ENCODE peak calls at places on chromosomes 6 and 20, in six cellular contexts. One of them, this sample, is unnamed.

GRCh38 chr20:48547682-48548081 is 280.1 kb downstream of the PREX1 start:
- DNase-seq in upper lobe of right lung: no peak
- DNase-seq in MCF 10A: no peak
- DNase-seq in stomach: no peak
- DNase-seq in K562: no peak
- DNase-seq in lower leg skin: no peak
- DNase-seq in this sample: no peak

GRCh38 chr6:104686550-104687155 is 173.1 kb downstream of the HACE1 start:
- DNase-seq in upper lobe of right lung: no peak
- DNase-seq in MCF 10A: no peak
- DNase-seq in stomach: no peak
- DNase-seq in K562: no peak
- DNase-seq in lower leg skin: no peak
- DNase-seq in this sample: no peak

GRCh38 chr6:32074996-32075532 is 34.1 kb downstream of the TNXB start:
- DNase-seq in upper lobe of right lung: no peak
- DNase-seq in MCF 10A: no peak
- DNase-seq in stomach: no peak
- DNase-seq in K562: no peak
- DNase-seq in lower leg skin: no peak
- DNase-seq in this sample: no peak

GRCh38 chr6:122726649-122727048 is 52.9 kb upstream of the FABP7 start:
- DNase-seq in upper lobe of right lung: no peak
- DNase-seq in MCF 10A: peak; percentile 58
- DNase-seq in stomach: no peak
- DNase-seq in K562: peak; percentile 50
- DNase-seq in lower leg skin: no peak
- DNase-seq in this sample: no peak

GRCh38 chr6:13794184-13794583 is 20.2 kb downstream of the MCUR1 start:
- DNase-seq in upper lobe of right lung: no peak
- DNase-seq in MCF 10A: peak; percentile 73
- DNase-seq in stomach: no peak
- DNase-seq in K562: peak; percentile 11
- DNase-seq in lower leg skin: no peak
- DNase-seq in this sample: no peak

GRCh38 chr6:13992417-13993055 is 67.8 kb downstream of the RNF182 start:
- DNase-seq in upper lobe of right lung: no peak
- DNase-seq in MCF 10A: peak; percentile 62
- DNase-seq in stomach: no peak
- DNase-seq in K562: peak; percentile 80
- DNase-seq in lower leg skin: no peak
- DNase-seq in this sample: no peak

GRCh38 chr20:9160760-9161159 is 91.9 kb downstream of the PLCB4 start:
- DNase-seq in upper lobe of right lung: no peak
- DNase-seq in MCF 10A: no peak
- DNase-seq in stomach: no peak
- DNase-seq in K562: no peak
- DNase-seq in lower leg skin: no peak
- DNase-seq in this sample: no peak

GRCh38 chr6:43886717-43887339 is 116.8 kb downstream of the VEGFA start:
- DNase-seq in upper lobe of right lung: peak; percentile 27
- DNase-seq in MCF 10A: no peak
- DNase-seq in stomach: no peak
- DNase-seq in K562: no peak
- DNase-seq in lower leg skin: no peak
- DNase-seq in this sample: no peak

GRCh38 chr6:166341915-166342292 is 441 bp downstream of the SFT2D1 start:
- DNase-seq in upper lobe of right lung: no peak
- DNase-seq in MCF 10A: peak; percentile 16
- DNase-seq in stomach: no peak
- DNase-seq in K562: no peak
- DNase-seq in lower leg skin: no peak
- DNase-seq in this sample: no peak

GRCh38 chr20:40471261-40471629 is 217.8 kb downstream of the MAFB start:
- DNase-seq in upper lobe of right lung: no peak
- DNase-seq in MCF 10A: peak; percentile 54
- DNase-seq in stomach: no peak
- DNase-seq in K562: peak; percentile 5
- DNase-seq in lower leg skin: no peak
- DNase-seq in this sample: no peak

GRCh38 chr6:80767808-80768207 is 661.3 kb downstream of the BCKDHB start:
- DNase-seq in upper lobe of right lung: no peak
- DNase-seq in MCF 10A: peak; percentile 64
- DNase-seq in stomach: no peak
- DNase-seq in K562: no peak
- DNase-seq in lower leg skin: peak; percentile 88
- DNase-seq in this sample: no peak

GRCh38 chr6:22025468-22026159 is 271.2 kb downstream of the PRL start:
- DNase-seq in upper lobe of right lung: no peak
- DNase-seq in MCF 10A: peak; percentile 38
- DNase-seq in stomach: no peak
- DNase-seq in K562: peak; percentile 97
- DNase-seq in lower leg skin: no peak
- DNase-seq in this sample: no peak

GRCh38 chr20:51800132-51800721 is 2.1 kb downstream of the SALL4 start:
- DNase-seq in upper lobe of right lung: peak; percentile 83
- DNase-seq in MCF 10A: peak; percentile 59
- DNase-seq in stomach: peak; percentile 72
- DNase-seq in K562: peak; percentile 41
- DNase-seq in lower leg skin: no peak
- DNase-seq in this sample: no peak

GRCh38 chr20:20856956-20857355 is 144.5 kb upstream of the RALGAPA2 start:
- DNase-seq in upper lobe of right lung: no peak
- DNase-seq in MCF 10A: no peak
- DNase-seq in stomach: no peak
- DNase-seq in K562: no peak
- DNase-seq in lower leg skin: no peak
- DNase-seq in this sample: no peak

GRCh38 chr20:24102749-24103148 is 114.2 kb upstream of the GGTLC1 start:
- DNase-seq in upper lobe of right lung: no peak
- DNase-seq in MCF 10A: no peak
- DNase-seq in stomach: no peak
- DNase-seq in K562: no peak
- DNase-seq in lower leg skin: no peak
- DNase-seq in this sample: no peak

GRCh38 chr6:7138921-7139358 is 31.2 kb downstream of the RREB1 start:
- DNase-seq in upper lobe of right lung: no peak
- DNase-seq in MCF 10A: no peak
- DNase-seq in stomach: peak; percentile 70
- DNase-seq in K562: peak; percentile 58
- DNase-seq in lower leg skin: no peak
- DNase-seq in this sample: no peak

GRCh38 chr6:152206072-152206818 is 398.8 kb downstream of the ESR1 start:
- DNase-seq in upper lobe of right lung: no peak
- DNase-seq in MCF 10A: peak; percentile 32
- DNase-seq in stomach: peak; percentile 29
- DNase-seq in K562: peak; percentile 57
- DNase-seq in lower leg skin: no peak
- DNase-seq in this sample: no peak

GRCh38 chr6:116508527-116508926 is 2.9 kb upstream of the CALHM5 start:
- DNase-seq in upper lobe of right lung: no peak
- DNase-seq in MCF 10A: no peak
- DNase-seq in stomach: no peak
- DNase-seq in K562: no peak
- DNase-seq in lower leg skin: no peak
- DNase-seq in this sample: no peak

GRCh38 chr20:54173653-54174451 is at the start of gene CYP24A1:
- DNase-seq in upper lobe of right lung: peak; percentile 70
- DNase-seq in MCF 10A: peak; percentile 41
- DNase-seq in stomach: peak; percentile 29
- DNase-seq in K562: no peak
- DNase-seq in lower leg skin: no peak
- DNase-seq in this sample: no peak

GRCh38 chr20:14036567-14036966 is 41.3 kb downstream of the MACROD2 start:
- DNase-seq in upper lobe of right lung: no peak
- DNase-seq in MCF 10A: no peak
- DNase-seq in stomach: no peak
- DNase-seq in K562: no peak
- DNase-seq in lower leg skin: no peak
- DNase-seq in this sample: no peak

GRCh38 chr20:47502271-47502730 is 614 bp downstream of the NCOA3 start:
- DNase-seq in upper lobe of right lung: peak; percentile 75
- DNase-seq in MCF 10A: peak; percentile 16
- DNase-seq in stomach: no peak
- DNase-seq in K562: peak; percentile 44
- DNase-seq in lower leg skin: no peak
- DNase-seq in this sample: no peak

GRCh38 chr6:112016335-112016734 is 37.6 kb upstream of the CCN6 start:
- DNase-seq in upper lobe of right lung: no peak
- DNase-seq in MCF 10A: peak; percentile 66
- DNase-seq in stomach: no peak
- DNase-seq in K562: no peak
- DNase-seq in lower leg skin: peak; percentile 47
- DNase-seq in this sample: no peak

GRCh38 chr6:286681-287499 is 5.4 kb upstream of the DUSP22 start:
- DNase-seq in upper lobe of right lung: no peak
- DNase-seq in MCF 10A: no peak
- DNase-seq in stomach: no peak
- DNase-seq in K562: no peak
- DNase-seq in lower leg skin: no peak
- DNase-seq in this sample: peak; percentile 56

GRCh38 chr6:90065173-90065572 is 170.9 kb downstream of the GJA10 start:
- DNase-seq in upper lobe of right lung: no peak
- DNase-seq in MCF 10A: no peak
- DNase-seq in stomach: no peak
- DNase-seq in K562: no peak
- DNase-seq in lower leg skin: no peak
- DNase-seq in this sample: no peak

GRCh38 chr6:1940381-1940780 is 305.0 kb downstream of the GMDS start:
- DNase-seq in upper lobe of right lung: no peak
- DNase-seq in MCF 10A: no peak
- DNase-seq in stomach: no peak
- DNase-seq in K562: no peak
- DNase-seq in lower leg skin: no peak
- DNase-seq in this sample: no peak

GRCh38 chr6:168274046-168274952 is 45.3 kb downstream of the DACT2 start:
- DNase-seq in upper lobe of right lung: peak; percentile 77
- DNase-seq in MCF 10A: no peak
- DNase-seq in stomach: peak; percentile 47
- DNase-seq in K562: no peak
- DNase-seq in lower leg skin: no peak
- DNase-seq in this sample: no peak

GRCh38 chr6:43913388-43914271 is 143.6 kb downstream of the VEGFA start:
- DNase-seq in upper lobe of right lung: no peak
- DNase-seq in MCF 10A: no peak
- DNase-seq in stomach: peak; percentile 83
- DNase-seq in K562: no peak
- DNase-seq in lower leg skin: no peak
- DNase-seq in this sample: no peak

GRCh38 chr20:10536531-10536930 is 101.4 kb downstream of the SLX4IP start:
- DNase-seq in upper lobe of right lung: peak; percentile 66
- DNase-seq in MCF 10A: peak; percentile 71
- DNase-seq in stomach: peak; percentile 74
- DNase-seq in K562: no peak
- DNase-seq in lower leg skin: no peak
- DNase-seq in this sample: no peak
- TF ChIP-seq CTCF in upper lobe of right lung: peak; percentile 35
- TF ChIP-seq CTCF in MCF 10A: peak; percentile 44
- TF ChIP-seq CTCF in stomach: peak; percentile 53
- TF ChIP-seq CTCF in K562: peak; percentile 46
- TF ChIP-seq CTCF in lower leg skin: no peak
- TF ChIP-seq CTCF in this sample: no peak

DNA sequence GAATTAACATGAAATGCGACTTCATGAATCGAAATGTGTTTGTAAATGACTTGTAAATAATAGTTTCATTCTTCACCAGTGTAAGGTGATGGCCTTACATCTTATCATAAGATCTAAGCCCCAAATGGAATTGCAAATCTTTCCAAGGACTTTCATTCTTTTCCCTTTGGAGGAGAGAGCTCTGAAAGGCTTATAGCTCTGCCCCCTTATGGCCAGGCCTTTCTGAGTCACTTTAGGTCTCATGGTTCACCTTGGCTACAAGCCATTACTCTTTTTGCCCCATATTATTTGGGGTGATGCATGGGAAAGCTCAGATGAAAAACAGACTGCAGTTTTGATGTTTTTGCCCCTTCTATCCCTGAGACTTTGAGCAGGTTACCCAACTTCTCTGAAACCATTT is 209.1 kb upstream of the BMP2 start:
- DNase-seq in upper lobe of right lung: no peak
- DNase-seq in MCF 10A: peak; percentile 40
- DNase-seq in stomach: no peak
- DNase-seq in K562: no peak
- DNase-seq in lower leg skin: no peak
- DNase-seq in this sample: no peak
- TF ChIP-seq CTCF in upper lobe of right lung: no peak
- TF ChIP-seq CTCF in MCF 10A: no peak
- TF ChIP-seq CTCF in stomach: no peak
- TF ChIP-seq CTCF in K562: no peak
- TF ChIP-seq CTCF in lower leg skin: no peak
- TF ChIP-seq CTCF in this sample: no peak

DNA sequence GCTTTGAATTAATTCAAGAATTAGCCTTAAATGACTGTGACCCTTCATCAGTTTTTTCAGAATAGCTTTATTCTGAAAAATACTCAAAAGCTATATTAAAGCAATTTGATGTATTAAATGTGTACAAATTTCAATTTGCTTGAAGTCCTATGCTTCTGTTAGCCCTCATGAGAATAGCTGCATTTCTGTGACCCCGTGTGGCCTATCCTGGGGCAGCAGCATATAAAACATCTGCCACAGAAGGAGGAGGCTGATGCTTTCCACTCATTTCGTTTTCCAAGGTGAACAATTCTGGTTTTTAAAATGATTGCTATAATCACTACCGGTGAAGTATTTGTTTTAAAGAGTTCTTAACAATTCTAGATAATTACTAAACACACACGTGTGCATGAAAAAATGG is 360.3 kb downstream of the BTBD9 start:
- DNase-seq in upper lobe of right lung: no peak
- DNase-seq in MCF 10A: no peak
- DNase-seq in stomach: no peak
- DNase-seq in K562: no peak
- DNase-seq in lower leg skin: no peak
- DNase-seq in this sample: no peak
- TF ChIP-seq CTCF in upper lobe of right lung: peak; percentile 8
- TF ChIP-seq CTCF in MCF 10A: no peak
- TF ChIP-seq CTCF in stomach: no peak
- TF ChIP-seq CTCF in K562: peak; percentile 33
- TF ChIP-seq CTCF in lower leg skin: no peak
- TF ChIP-seq CTCF in this sample: no peak

GRCh38 chr6:160261120-160261450 is 2.5 kb upstream of the SLC22A2 start:
- DNase-seq in upper lobe of right lung: no peak
- DNase-seq in MCF 10A: no peak
- DNase-seq in stomach: no peak
- DNase-seq in K562: no peak
- DNase-seq in lower leg skin: no peak
- DNase-seq in this sample: no peak

GRCh38 chr6:160264213-160264612 is 5.6 kb upstream of the SLC22A2 start:
- DNase-seq in upper lobe of right lung: no peak
- DNase-seq in MCF 10A: no peak
- DNase-seq in stomach: no peak
- DNase-seq in K562: no peak
- DNase-seq in lower leg skin: no peak
- DNase-seq in this sample: no peak

GRCh38 chr6:160263214-160263939 is 4.8 kb upstream of the SLC22A2 start:
- DNase-seq in upper lobe of right lung: no peak
- DNase-seq in MCF 10A: no peak
- DNase-seq in stomach: no peak
- DNase-seq in K562: no peak
- DNase-seq in lower leg skin: no peak
- DNase-seq in this sample: no peak

GRCh38 chr6:160260283-160261119 is 1.9 kb upstream of the SLC22A2 start:
- DNase-seq in upper lobe of right lung: no peak
- DNase-seq in MCF 10A: no peak
- DNase-seq in stomach: no peak
- DNase-seq in K562: no peak
- DNase-seq in lower leg skin: no peak
- DNase-seq in this sample: no peak

GRCh38 chr6:160261991-160262718 is 3.5 kb upstream of the SLC22A2 start:
- DNase-seq in upper lobe of right lung: no peak
- DNase-seq in MCF 10A: no peak
- DNase-seq in stomach: no peak
- DNase-seq in K562: peak; percentile 62
- DNase-seq in lower leg skin: no peak
- DNase-seq in this sample: no peak
- TF ChIP-seq CTCF in upper lobe of right lung: no peak
- TF ChIP-seq CTCF in MCF 10A: no peak
- TF ChIP-seq CTCF in stomach: no peak
- TF ChIP-seq CTCF in K562: peak; percentile 48
- TF ChIP-seq CTCF in lower leg skin: no peak
- TF ChIP-seq CTCF in this sample: no peak